ENCODE peak calls at places on chromosomes 6 and 20, in six cellular contexts. One of them, this sample, is unnamed.

GRCh38 chr6:168450921-168451320 is 9.9 kb downstream of the SMOC2 start:
- DNase-seq in heart left ventricle: no peak
- DNase-seq in GM23248: no peak
- DNase-seq in SJSA1: no peak
- DNase-seq in SK-N-SH: no peak
- DNase-seq in PC-3: no peak
- DNase-seq in this sample: no peak

GRCh38 chr6:27565839-27566779 is 93.2 kb upstream of the ZNF184 start:
- DNase-seq in heart left ventricle: no peak
- DNase-seq in GM23248: no peak
- DNase-seq in SJSA1: no peak
- DNase-seq in SK-N-SH: no peak
- DNase-seq in PC-3: no peak
- DNase-seq in this sample: no peak

GRCh38 chr6:63496388-63496804 is 75.9 kb upstream of the LOC128125822 start:
- DNase-seq in heart left ventricle: no peak
- DNase-seq in GM23248: no peak
- DNase-seq in SJSA1: no peak
- DNase-seq in SK-N-SH: no peak
- DNase-seq in PC-3: peak; percentile 23
- DNase-seq in this sample: no peak

GRCh38 chr20:51542894-51543788 is 622 bp upstream of the NFATC2 start:
- DNase-seq in heart left ventricle: no peak
- DNase-seq in GM23248: no peak
- DNase-seq in SJSA1: no peak
- DNase-seq in SK-N-SH: no peak
- DNase-seq in PC-3: no peak
- DNase-seq in this sample: no peak

GRCh38 chr20:58306421-58307261 is 2.9 kb upstream of the RAB22A start:
- DNase-seq in heart left ventricle: no peak
- DNase-seq in GM23248: peak; percentile 50
- DNase-seq in SJSA1: peak; percentile 86
- DNase-seq in SK-N-SH: no peak
- DNase-seq in PC-3: peak; percentile 57
- DNase-seq in this sample: peak; percentile 51

GRCh38 chr20:53617791-53618489 is 24.3 kb upstream of the ZNF217 start:
- DNase-seq in heart left ventricle: no peak
- DNase-seq in GM23248: no peak
- DNase-seq in SJSA1: no peak
- DNase-seq in SK-N-SH: no peak
- DNase-seq in PC-3: no peak
- DNase-seq in this sample: no peak

GRCh38 chr20:50195524-50196120 is 5.0 kb downstream of the CEBPB start:
- DNase-seq in heart left ventricle: no peak
- DNase-seq in GM23248: no peak
- DNase-seq in SJSA1: no peak
- DNase-seq in SK-N-SH: no peak
- DNase-seq in PC-3: no peak
- DNase-seq in this sample: no peak

GRCh38 chr6:43120938-43121913 is 45.1 kb downstream of the PTK7 start:
- DNase-seq in heart left ventricle: peak; percentile 75
- DNase-seq in GM23248: peak; percentile 99
- DNase-seq in SJSA1: peak; percentile 93
- DNase-seq in SK-N-SH: no peak
- DNase-seq in PC-3: peak; percentile 86
- DNase-seq in this sample: peak; percentile 80

GRCh38 chr6:142735182-142735581 is 209.8 kb downstream of the HIVEP2 start:
- DNase-seq in heart left ventricle: no peak
- DNase-seq in GM23248: no peak
- DNase-seq in SJSA1: no peak
- DNase-seq in SK-N-SH: no peak
- DNase-seq in PC-3: peak; percentile 12
- DNase-seq in this sample: no peak

GRCh38 chr6:138428943-138429616 is 25.1 kb downstream of the HEBP2 start:
- DNase-seq in heart left ventricle: no peak
- DNase-seq in GM23248: peak; percentile 81
- DNase-seq in SJSA1: no peak
- DNase-seq in SK-N-SH: peak; percentile 54
- DNase-seq in PC-3: peak; percentile 59
- DNase-seq in this sample: peak; percentile 38

GRCh38 chr20:33092361-33092760 is 12.9 kb downstream of the BPIFB4 start:
- DNase-seq in heart left ventricle: no peak
- DNase-seq in GM23248: no peak
- DNase-seq in SJSA1: no peak
- DNase-seq in SK-N-SH: no peak
- DNase-seq in PC-3: no peak
- DNase-seq in this sample: no peak

GRCh38 chr20:2224246-2224645 is 71.6 kb upstream of the TGM3 start:
- DNase-seq in heart left ventricle: no peak
- DNase-seq in GM23248: peak; percentile 61
- DNase-seq in SJSA1: no peak
- DNase-seq in SK-N-SH: no peak
- DNase-seq in PC-3: no peak
- DNase-seq in this sample: no peak

GRCh38 chr6:158332237-158332636 is 20.0 kb downstream of the TULP4 start:
- DNase-seq in heart left ventricle: no peak
- DNase-seq in GM23248: no peak
- DNase-seq in SJSA1: no peak
- DNase-seq in SK-N-SH: no peak
- DNase-seq in PC-3: no peak
- DNase-seq in this sample: no peak

GRCh38 chr6:13355043-13355945 is 27.0 kb upstream of the TBC1D7 start:
- DNase-seq in heart left ventricle: no peak
- DNase-seq in GM23248: peak; percentile 96
- DNase-seq in SJSA1: peak; percentile 80
- DNase-seq in SK-N-SH: no peak
- DNase-seq in PC-3: peak; percentile 95
- DNase-seq in this sample: peak; percentile 78

GRCh38 chr20:53077373-53078205 is 105.4 kb downstream of the TSHZ2 start:
- DNase-seq in heart left ventricle: peak; percentile 46
- DNase-seq in GM23248: peak; percentile 76
- DNase-seq in SJSA1: no peak
- DNase-seq in SK-N-SH: no peak
- DNase-seq in PC-3: peak; percentile 17
- DNase-seq in this sample: peak; percentile 62

GRCh38 chr6:54335871-54336270 is 27.6 kb downstream of the TINAG start:
- DNase-seq in heart left ventricle: no peak
- DNase-seq in GM23248: peak; percentile 92
- DNase-seq in SJSA1: peak; percentile 65
- DNase-seq in SK-N-SH: peak; percentile 0
- DNase-seq in PC-3: peak; percentile 95
- DNase-seq in this sample: peak; percentile 88

GRCh38 chr6:24910331-24910849 is 25.4 kb downstream of the RIPOR2 start:
- DNase-seq in heart left ventricle: peak; percentile 39
- DNase-seq in GM23248: peak; percentile 24
- DNase-seq in SJSA1: peak; percentile 47
- DNase-seq in SK-N-SH: peak; percentile 62
- DNase-seq in PC-3: no peak
- DNase-seq in this sample: no peak

GRCh38 chr6:139569561-139569960 is 195.1 kb upstream of the CITED2 start:
- DNase-seq in heart left ventricle: no peak
- DNase-seq in GM23248: peak; percentile 83
- DNase-seq in SJSA1: no peak
- DNase-seq in SK-N-SH: no peak
- DNase-seq in PC-3: peak; percentile 74
- DNase-seq in this sample: peak; percentile 44

GRCh38 chr6:146682919-146683318 is 84.1 kb downstream of the ADGB start:
- DNase-seq in heart left ventricle: no peak
- DNase-seq in GM23248: no peak
- DNase-seq in SJSA1: no peak
- DNase-seq in SK-N-SH: no peak
- DNase-seq in PC-3: no peak
- DNase-seq in this sample: no peak

GRCh38 chr6:82248233-82248735 is 740 bp upstream of the IBTK start:
- DNase-seq in heart left ventricle: no peak
- DNase-seq in GM23248: peak; percentile 82
- DNase-seq in SJSA1: no peak
- DNase-seq in SK-N-SH: no peak
- DNase-seq in PC-3: peak; percentile 90
- DNase-seq in this sample: peak; percentile 26

GRCh38 chr20:38278150-38278549 is 17.6 kb upstream of the KIAA1755 start:
- DNase-seq in heart left ventricle: no peak
- DNase-seq in GM23248: no peak
- DNase-seq in SJSA1: peak; percentile 80
- DNase-seq in SK-N-SH: no peak
- DNase-seq in PC-3: no peak
- DNase-seq in this sample: no peak

GRCh38 chr20:38277285-38277684 is 16.8 kb upstream of the KIAA1755 start:
- DNase-seq in heart left ventricle: no peak
- DNase-seq in GM23248: no peak
- DNase-seq in SJSA1: peak; percentile 64
- DNase-seq in SK-N-SH: no peak
- DNase-seq in PC-3: no peak
- DNase-seq in this sample: no peak

GRCh38 chr20:38277691-38278090 is 17.2 kb upstream of the KIAA1755 start:
- DNase-seq in heart left ventricle: no peak
- DNase-seq in GM23248: no peak
- DNase-seq in SJSA1: no peak
- DNase-seq in SK-N-SH: no peak
- DNase-seq in PC-3: no peak
- DNase-seq in this sample: no peak

GRCh38 chr20:38278763-38279162 is 18.2 kb upstream of the KIAA1755 start:
- DNase-seq in heart left ventricle: no peak
- DNase-seq in GM23248: no peak
- DNase-seq in SJSA1: no peak
- DNase-seq in SK-N-SH: no peak
- DNase-seq in PC-3: no peak
- DNase-seq in this sample: no peak

GRCh38 chr20:38275815-38276550 is 15.4 kb upstream of the KIAA1755 start:
- DNase-seq in heart left ventricle: no peak
- DNase-seq in GM23248: peak; percentile 83
- DNase-seq in SJSA1: peak; percentile 82
- DNase-seq in SK-N-SH: no peak
- DNase-seq in PC-3: peak; percentile 92
- DNase-seq in this sample: peak; percentile 52
- H3K27ac ChIP-seq in heart left ventricle: no peak overlapping the region
- H3K27ac ChIP-seq in GM23248: peak overlapping the region; percentile 96
- H3K27ac ChIP-seq in SJSA1: peak overlapping the region; percentile 96
- H3K27ac ChIP-seq in SK-N-SH: no peak overlapping the region
- H3K27ac ChIP-seq in PC-3: peak overlapping the region; percentile 86
- H3K27ac ChIP-seq in this sample: peak overlapping the region; percentile 85

GRCh38 chr20:56845546-56846081 is 216.5 kb downstream of the TFAP2C start:
- DNase-seq in heart left ventricle: no peak
- DNase-seq in GM23248: no peak
- DNase-seq in SJSA1: no peak
- DNase-seq in SK-N-SH: no peak
- DNase-seq in PC-3: no peak
- DNase-seq in this sample: no peak
- H3K27ac ChIP-seq in heart left ventricle: no peak overlapping the region
- H3K27ac ChIP-seq in GM23248: no peak overlapping the region
- H3K27ac ChIP-seq in SJSA1: no peak overlapping the region
- H3K27ac ChIP-seq in SK-N-SH: no peak overlapping the region
- H3K27ac ChIP-seq in PC-3: no peak overlapping the region
- H3K27ac ChIP-seq in this sample: no peak overlapping the region

GRCh38 chr6:123529843-123530242 is 106.9 kb downstream of the TRDN start:
- DNase-seq in heart left ventricle: no peak
- DNase-seq in GM23248: no peak
- DNase-seq in SJSA1: no peak
- DNase-seq in SK-N-SH: no peak
- DNase-seq in PC-3: no peak
- DNase-seq in this sample: peak; percentile 10
- H3K27ac ChIP-seq in heart left ventricle: peak overlapping the region; percentile 21
- H3K27ac ChIP-seq in GM23248: no peak overlapping the region
- H3K27ac ChIP-seq in SJSA1: no peak overlapping the region
- H3K27ac ChIP-seq in SK-N-SH: no peak overlapping the region
- H3K27ac ChIP-seq in PC-3: no peak overlapping the region
- H3K27ac ChIP-seq in this sample: no peak overlapping the region

DNA sequence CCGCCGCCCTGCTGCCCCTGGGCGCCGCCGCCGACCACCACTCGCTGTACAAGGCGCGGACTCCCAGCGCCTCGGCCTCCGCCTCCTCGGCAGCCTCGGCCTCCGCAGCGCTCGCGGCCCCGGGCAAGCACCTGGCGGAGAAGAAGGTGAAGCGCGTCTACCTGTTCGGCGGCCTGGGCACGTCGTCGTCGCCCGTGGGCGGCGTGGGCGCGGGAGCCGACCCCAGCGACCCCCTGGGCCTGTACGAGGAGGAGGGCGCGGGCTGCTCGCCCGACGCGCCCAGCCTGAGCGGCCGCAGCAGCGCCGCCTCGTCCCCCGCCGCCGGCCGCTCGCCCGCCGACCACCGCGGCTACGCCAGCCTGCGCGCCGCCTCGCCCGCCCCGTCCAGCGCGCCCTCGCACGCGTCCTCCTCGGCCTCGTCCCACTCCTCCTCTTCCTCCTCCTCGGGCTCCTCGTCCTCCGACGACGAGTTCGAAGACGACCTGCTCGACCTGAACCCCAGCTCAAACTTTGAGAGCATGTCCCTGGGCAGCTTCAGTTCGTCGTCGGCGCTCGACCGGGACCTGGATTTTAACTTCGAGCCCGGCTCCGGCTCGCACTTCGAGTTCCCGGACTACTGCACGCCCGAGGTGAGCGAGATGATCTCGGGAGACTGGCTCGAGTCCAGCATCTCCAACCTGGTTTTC is 1.9 kb downstream of the SOX4 start:
- DNase-seq in heart left ventricle: peak; percentile 42
- DNase-seq in GM23248: peak; percentile 65
- DNase-seq in SJSA1: peak; percentile 48
- DNase-seq in SK-N-SH: peak; percentile 34
- DNase-seq in PC-3: peak; percentile 41
- DNase-seq in this sample: peak; percentile 33
- H3K27ac ChIP-seq in heart left ventricle: peak overlapping the region; percentile 89
- H3K27ac ChIP-seq in GM23248: peak overlapping the region; percentile 82
- H3K27ac ChIP-seq in SJSA1: peak overlapping the region; percentile 76
- H3K27ac ChIP-seq in SK-N-SH: peak overlapping the region; percentile 98
- H3K27ac ChIP-seq in PC-3: peak overlapping the region; percentile 69
- H3K27ac ChIP-seq in this sample: peak overlapping the region; percentile 96

DNA sequence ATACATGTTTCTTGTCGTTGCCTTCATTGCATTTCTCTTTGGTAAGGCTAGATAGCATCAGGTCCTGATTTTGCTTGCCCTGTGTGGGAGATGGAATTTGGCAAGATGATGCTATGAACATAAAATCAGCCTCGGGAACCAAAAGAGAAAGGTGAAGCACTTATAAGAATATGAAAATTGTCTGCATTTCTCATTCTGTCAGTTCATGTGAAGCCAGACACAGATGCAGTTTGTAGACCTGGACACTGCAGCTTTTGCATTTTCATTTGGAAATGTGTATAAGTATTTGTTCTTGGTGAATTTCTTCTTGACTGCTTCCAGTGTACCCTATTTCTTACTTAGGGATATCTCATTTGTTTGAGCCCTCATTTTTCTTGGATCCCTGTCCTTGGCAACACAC is 1.3 kb downstream of the YWHAB start:
- DNase-seq in heart left ventricle: no peak
- DNase-seq in GM23248: no peak
- DNase-seq in SJSA1: no peak
- DNase-seq in SK-N-SH: no peak
- DNase-seq in PC-3: no peak
- DNase-seq in this sample: no peak
- H3K27ac ChIP-seq in heart left ventricle: peak overlapping the region; percentile 100
- H3K27ac ChIP-seq in GM23248: peak overlapping the region; percentile 85
- H3K27ac ChIP-seq in SJSA1: no peak overlapping the region
- H3K27ac ChIP-seq in SK-N-SH: peak overlapping the region; percentile 0
- H3K27ac ChIP-seq in PC-3: no peak overlapping the region
- H3K27ac ChIP-seq in this sample: no peak overlapping the region

This sample was measured in RWPE1.